ENCODE peak calls at places on chromosomes 3 and 15, in nine cellular contexts. O, T, C, X, D, Y, G, E and R are unnamed samples.

GRCh38 chr3:135758961-135759360 is 206.6 kb upstream of the PPP2R3A start:
- DNase-seq in O (no peak), T (no peak), C (no peak), X (no peak), D (no peak), Y (no peak), G (no peak), E (no peak), R (no peak)

GRCh38 chr3:148211725-148212124 is 486.0 kb upstream of the AGTR1 start:
- DNase-seq in O (no peak), T (no peak), C (no peak), X (no peak), D (no peak), Y (peak; percentile 44), G (no peak), E (no peak), R (peak; percentile 26)

GRCh38 chr3:48715179-48715800 is 1.7 kb downstream of the IP6K2 start:
- DNase-seq in O (no peak), T (no peak), C (no peak), X (no peak), D (no peak), Y (no peak), G (no peak), E (no peak), R (no peak)

GRCh38 chr3:149151843-149152242 is 22.4 kb downstream of the HPS3 start:
- DNase-seq in O (no peak), T (no peak), C (no peak), X (no peak), D (no peak), Y (peak; percentile 60), G (no peak), E (no peak), R (no peak)

GRCh38 chr3:62571916-62572315 is 198.6 kb upstream of the FEZF2 start:
- DNase-seq in O (no peak), T (no peak), C (no peak), X (no peak), D (no peak), Y (no peak), G (no peak), E (no peak), R (no peak)

GRCh38 chr15:75446146-75446545 is 5.3 kb downstream of the SIN3A start:
- DNase-seq in O (no peak), T (no peak), C (no peak), X (no peak), D (no peak), Y (no peak), G (no peak), E (no peak), R (no peak)

GRCh38 chr3:21174461-21174860 is 576.5 kb downstream of the ZNF385D start:
- DNase-seq in O (no peak), T (no peak), C (no peak), X (no peak), D (no peak), Y (peak; percentile 19), G (no peak), E (no peak), R (no peak)

GRCh38 chr15:67149859-67150824 is 84.7 kb downstream of the SMAD3 start:
- DNase-seq in O (peak; percentile 67), T (peak; percentile 63), C (peak; percentile 53), X (peak; percentile 71), D (peak; percentile 84), Y (peak; percentile 98), G (peak; percentile 94), E (no peak), R (peak; percentile 47)

GRCh38 chr3:43338295-43338694 is 52.0 kb downstream of the SNRK start:
- DNase-seq in O (no peak), T (no peak), C (no peak), X (no peak), D (no peak), Y (peak; percentile 33), G (no peak), E (no peak), R (no peak)

GRCh38 chr15:70100495-70101331 is 3.0 kb upstream of the TLE3 start:
- DNase-seq in O (peak; percentile 39), T (no peak), C (peak; percentile 54), X (peak; percentile 69), D (peak; percentile 59), Y (peak; percentile 83), G (peak; percentile 79), E (peak; percentile 68), R (peak; percentile 71)

GRCh38 chr15:63292771-63293170 is 15.4 kb downstream of the APH1B start:
- DNase-seq in O (no peak), T (no peak), C (no peak), X (no peak), D (no peak), Y (no peak), G (no peak), E (no peak), R (no peak)

GRCh38 chr15:68578175-68578959 is 426 bp upstream of the CORO2B start:
- DNase-seq in O (peak; percentile 82), T (peak; percentile 38), C (peak; percentile 45), X (peak; percentile 53), D (peak; percentile 80), Y (peak; percentile 75), G (peak; percentile 89), E (no peak), R (peak; percentile 55)

GRCh38 chr15:93321881-93322282 is 232.9 kb upstream of the RGMA start:
- DNase-seq in O (no peak), T (no peak), C (peak; percentile 63), X (no peak), D (no peak), Y (no peak), G (no peak), E (no peak), R (no peak)

GRCh38 chr3:76034652-76035051 is 249.3 kb upstream of the ZNF717 start:
- DNase-seq in O (no peak), T (no peak), C (no peak), X (no peak), D (no peak), Y (no peak), G (no peak), E (no peak), R (no peak)

GRCh38 chr3:119702530-119703527 is at the start of gene CFAP91:
- DNase-seq in O (peak; percentile 97), T (peak; percentile 98), C (peak; percentile 97), X (peak; percentile 98), D (peak; percentile 98), Y (peak; percentile 93), G (peak; percentile 99), E (peak; percentile 62), R (peak; percentile 98)

GRCh38 chr3:101814835-101815234 is 34.5 kb upstream of the NFKBIZ start:
- DNase-seq in O (no peak), T (no peak), C (no peak), X (no peak), D (no peak), Y (no peak), G (no peak), E (peak; percentile 24), R (no peak)

GRCh38 chr3:108493862-108494261 is 16.5 kb downstream of the MYH15 start:
- DNase-seq in O (peak; percentile 17), T (no peak), C (no peak), X (no peak), D (no peak), Y (no peak), G (no peak), E (no peak), R (peak; percentile 37)

GRCh38 chr3:184171562-184171961 is 3.1 kb upstream of the AP2M1 start:
- DNase-seq in O (no peak), T (no peak), C (no peak), X (no peak), D (no peak), Y (no peak), G (no peak), E (no peak), R (no peak)

GRCh38 chr3:52841211-52841980 is 6.6 kb upstream of the MUSTN1 start:
- DNase-seq in O (no peak), T (no peak), C (no peak), X (peak; percentile 2), D (no peak), Y (no peak), G (no peak), E (no peak), R (no peak)

GRCh38 chr3:126319701-126320295 is 37.4 kb downstream of the KLF15 start:
- DNase-seq in O (no peak), T (no peak), C (no peak), X (no peak), D (no peak), Y (no peak), G (peak; percentile 41), E (no peak), R (no peak)

GRCh38 chr3:48399387-48400172 is 27.6 kb downstream of the FBXW12 start:
- DNase-seq in O (no peak), T (no peak), C (peak; percentile 26), X (peak; percentile 85), D (no peak), Y (no peak), G (no peak), E (no peak), R (no peak)

DNA sequence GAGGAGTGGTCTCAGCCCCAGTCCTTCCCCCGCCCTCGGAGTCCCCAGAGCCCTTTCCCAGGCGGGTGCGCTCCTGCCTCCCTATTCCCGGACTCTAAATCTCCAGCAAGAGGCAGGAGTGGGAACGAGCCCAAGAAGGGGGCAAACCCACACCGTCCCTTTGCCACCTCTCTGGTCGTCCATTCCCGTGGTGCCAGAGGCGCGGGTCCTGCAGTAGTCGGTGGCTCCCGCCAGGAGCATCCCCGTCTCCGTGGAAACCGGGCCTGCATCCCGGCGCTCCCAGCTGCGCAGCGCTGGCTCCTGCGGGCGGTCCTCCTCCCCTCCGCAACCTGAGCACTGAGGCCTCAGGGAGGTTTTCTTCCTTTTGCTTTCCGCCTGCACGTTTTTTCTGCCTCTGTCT is 44.8 kb downstream of the LHFPL4 start:
- DNase-seq in O (no peak), T (no peak), C (no peak), X (no peak), D (no peak), Y (no peak), G (no peak), E (no peak), R (no peak)
- H3K27me3 ChIP-seq in O (peaks cover 53% of the 10 kb centered on the region), T (no peaks in the 10 kb centered on the region), C (no peaks in the 10 kb centered on the region), X (no peaks in the 10 kb centered on the region), D (no peaks in the 10 kb centered on the region), Y (peaks cover 21% of the 10 kb centered on the region), G (peaks cover 4% of the 10 kb centered on the region), E (no peaks in the 10 kb centered on the region), R (peaks cover 29% of the 10 kb centered on the region)

GRCh38 chr3:181723568-181724431 is 12.1 kb downstream of the SOX2 start:
- DNase-seq in O (no peak), T (no peak), C (no peak), X (no peak), D (no peak), Y (no peak), G (no peak), E (no peak), R (no peak)
- H3K27me3 ChIP-seq in O (peaks cover 100% of the 10 kb centered on the region), T (peaks cover 50% of the 10 kb centered on the region), C (peaks cover 17% of the 10 kb centered on the region), X (peaks cover 46% of the 10 kb centered on the region), D (peaks cover 10% of the 10 kb centered on the region), Y (peaks cover 51% of the 10 kb centered on the region), G (peaks cover 56% of the 10 kb centered on the region), E (peaks cover 44% of the 10 kb centered on the region), R (peaks cover 100% of the 10 kb centered on the region)

GRCh38 chr15:74138642-74139041 is 8.3 kb downstream of the ISLR2 start:
- DNase-seq in O (no peak), T (no peak), C (no peak), X (no peak), D (no peak), Y (no peak), G (no peak), E (no peak), R (no peak)
- H3K27me3 ChIP-seq in O (peaks cover 21% of the 10 kb centered on the region), T (peaks cover 15% of the 10 kb centered on the region), C (peaks cover 2% of the 10 kb centered on the region), X (peaks cover 3% of the 10 kb centered on the region), D (no peaks in the 10 kb centered on the region), Y (peaks cover 40% of the 10 kb centered on the region), G (peaks cover 9% of the 10 kb centered on the region), E (peaks cover 18% of the 10 kb centered on the region), R (peaks cover 83% of the 10 kb centered on the region)

GRCh38 chr15:96362001-96362758 is 31.7 kb downstream of the NR2F2 start:
- DNase-seq in O (no peak), T (no peak), C (no peak), X (no peak), D (no peak), Y (no peak), G (no peak), E (no peak), R (no peak)
- H3K27me3 ChIP-seq in O (peaks cover 98% of the 10 kb centered on the region), T (no peaks in the 10 kb centered on the region), C (no peaks in the 10 kb centered on the region), X (peaks cover 10% of the 10 kb centered on the region), D (no peaks in the 10 kb centered on the region), Y (no peaks in the 10 kb centered on the region), G (peaks cover 8% of the 10 kb centered on the region), E (peaks cover 26% of the 10 kb centered on the region), R (peaks cover 98% of the 10 kb centered on the region)